ENCODE peak calls at places on chromosomes 12 and 14, in five cellular contexts. M, C, E, F and N are unnamed samples. For H3K27me3, the result is how much of the 10 kb centered on the place peaks cover.

GRCh38 chr14:58817846-58818245 is 180.1 kb downstream of the DACT1 start:
- DNase-seq in M (no peak), C (no peak), E (no peak), F (no peak), N (no peak)

GRCh38 chr12:96235497-96235826 is 41.3 kb downstream of the ELK3 start:
- DNase-seq in M (no peak), C (no peak), E (no peak), F (no peak), N (no peak)

GRCh38 chr12:113757223-113758002 is 208.7 kb downstream of the RBM19 start:
- DNase-seq in M (no peak), C (no peak), E (no peak), F (no peak), N (no peak)

GRCh38 chr14:96072076-96072475 is 32.9 kb downstream of the C14orf132 start:
- DNase-seq in M (no peak), C (no peak), E (no peak), F (no peak), N (no peak)

GRCh38 chr12:105946541-105946940 is 192.2 kb downstream of the NUAK1 start:
- DNase-seq in M (peak), C (no peak), E (no peak), F (no peak), N (no peak)

GRCh38 chr12:130357241-130357640 is 19.6 kb downstream of the PIWIL1 start:
- DNase-seq in M (no peak), C (no peak), E (no peak), F (no peak), N (no peak)

GRCh38 chr14:80850197-80850814 is 91.2 kb downstream of the CEP128 start:
- DNase-seq in M (peak), C (peak), E (no peak), F (no peak), N (no peak)

GRCh38 chr12:3314306-3314663 is 176.7 kb upstream of the PRMT8 start:
- DNase-seq in M (no peak), C (no peak), E (no peak), F (no peak), N (no peak)

GRCh38 chr12:130664252-130664651 is 51.8 kb downstream of the RIMBP2 start:
- DNase-seq in M (no peak), C (no peak), E (no peak), F (no peak), N (no peak)

GRCh38 chr14:36996133-36996856 is 176.1 kb downstream of the SLC25A21 start:
- DNase-seq in M (peak), C (peak), E (no peak), F (no peak), N (no peak)

GRCh38 chr14:100587763-100588411 is 670 bp upstream of the BEGAIN start:
- DNase-seq in M (no peak), C (no peak), E (no peak), F (no peak), N (peak)

GRCh38 chr12:19675361-19675760 is 236.1 kb downstream of the AEBP2 start:
- DNase-seq in M (no peak), C (no peak), E (no peak), F (peak), N (no peak)

GRCh38 chr12:96989916-96990315 is 82.9 kb downstream of the NEDD1 start:
- DNase-seq in M (peak), C (peak), E (no peak), F (no peak), N (no peak)

GRCh38 chr14:105851716-105852377 is 325.5 kb downstream of the TMEM121 start:
- DNase-seq in M (no peak), C (no peak), E (peak), F (no peak), N (peak)

GRCh38 chr14:97446087-97446486 is 648.9 kb downstream of the VRK1 start:
- DNase-seq in M (no peak), C (no peak), E (no peak), F (no peak), N (no peak)

GRCh38 chr12:32501835-32502333 is 102.5 kb downstream of the FGD4 start:
- DNase-seq in M (no peak), C (peak), E (no peak), F (no peak), N (no peak)

GRCh38 chr12:52193991-52194390 is 2.2 kb upstream of the KRT80 start:
- DNase-seq in M (no peak), C (peak), E (no peak), F (no peak), N (no peak)

GRCh38 chr14:68659021-68659931 is 133.6 kb downstream of the ZFP36L1 start:
- DNase-seq in M (no peak), C (peak), E (no peak), F (no peak), N (no peak)

GRCh38 chr12:65830305-65830704 is 6.0 kb downstream of the HMGA2 start:
- DNase-seq in M (no peak), C (peak), E (no peak), F (no peak), N (no peak)

GRCh38 chr14:54529811-54530210 is 20.1 kb downstream of the CGRRF1 start:
- DNase-seq in M (no peak), C (peak), E (peak), F (no peak), N (no peak)

GRCh38 chr14:80455031-80455430 is 243.7 kb upstream of the DIO2 start:
- DNase-seq in M (no peak), C (peak), E (no peak), F (no peak), N (no peak)

GRCh38 chr14:75411194-75411552 is 16.6 kb upstream of the JDP2 start:
- DNase-seq in M (no peak), C (no peak), E (no peak), F (no peak), N (no peak)

GRCh38 chr12:120737557-120738251 is 12.1 kb downstream of the ACADS start:
- DNase-seq in M (no peak), C (no peak), E (no peak), F (no peak), N (no peak)

GRCh38 chr14:79056879-79057278 is 886.7 kb downstream of the NRXN3 start:
- DNase-seq in M (no peak), C (no peak), E (no peak), F (no peak), N (no peak)

GRCh38 chr12:94277426-94278000 is 129.1 kb downstream of the PLXNC1 start:
- DNase-seq in M (no peak), C (no peak), E (no peak), F (no peak), N (no peak)

GRCh38 chr14:104109731-104110361 is 24.3 kb downstream of the ASPG start:
- DNase-seq in M (no peak), C (no peak), E (no peak), F (no peak), N (no peak)

GRCh38 chr12:11727133-11727664 is 77.7 kb downstream of the ETV6 start:
- DNase-seq in M (no peak), C (no peak), E (no peak), F (peak), N (no peak)

GRCh38 chr12:91052021-91052420 is 5.8 kb downstream of the KERA start:
- DNase-seq in M (no peak), C (no peak), E (no peak), F (no peak), N (no peak)

GRCh38 chr12:94101902-94102660 is 46.3 kb upstream of the PLXNC1 start:
- DNase-seq in M (peak), C (peak), E (peak), F (peak), N (peak)

GRCh38 chr12:43289412-43289811 is 262.6 kb downstream of the ADAMTS20 start:
- DNase-seq in M (no peak), C (peak), E (no peak), F (no peak), N (no peak)

DNA sequence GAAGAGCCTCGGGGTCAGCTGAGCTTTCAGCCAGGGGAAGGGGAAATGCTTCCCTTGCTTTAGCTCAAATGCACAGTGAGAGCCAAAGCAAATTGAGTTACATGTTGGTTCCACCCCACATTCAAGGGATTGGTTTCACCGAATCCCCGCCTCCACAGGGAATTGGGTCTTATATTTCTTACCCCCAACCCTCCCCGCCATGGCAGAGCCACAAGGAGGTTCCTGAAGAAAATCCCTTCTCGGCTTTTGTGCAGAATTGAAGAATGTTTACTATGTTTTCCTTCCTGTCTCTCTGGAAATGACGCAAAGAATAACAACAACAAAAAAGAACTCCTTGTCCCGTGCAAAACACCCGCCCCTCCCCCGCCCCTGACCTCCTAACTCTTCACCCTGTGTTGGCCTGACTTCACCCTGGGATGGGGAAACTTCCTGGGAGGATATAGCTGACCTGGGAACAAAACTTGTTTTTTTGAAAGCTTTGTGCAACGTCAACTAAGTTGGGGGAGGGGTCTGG is 21.9 kb upstream of the CIPC start:
- DNase-seq in M (no peak), C (peak), E (peak), F (no peak), N (peak)
- TF ChIP-seq POLR2AphosphoS5 in M (no peak), C (peak), E (peak), F (no peak), N (peak)

DNA sequence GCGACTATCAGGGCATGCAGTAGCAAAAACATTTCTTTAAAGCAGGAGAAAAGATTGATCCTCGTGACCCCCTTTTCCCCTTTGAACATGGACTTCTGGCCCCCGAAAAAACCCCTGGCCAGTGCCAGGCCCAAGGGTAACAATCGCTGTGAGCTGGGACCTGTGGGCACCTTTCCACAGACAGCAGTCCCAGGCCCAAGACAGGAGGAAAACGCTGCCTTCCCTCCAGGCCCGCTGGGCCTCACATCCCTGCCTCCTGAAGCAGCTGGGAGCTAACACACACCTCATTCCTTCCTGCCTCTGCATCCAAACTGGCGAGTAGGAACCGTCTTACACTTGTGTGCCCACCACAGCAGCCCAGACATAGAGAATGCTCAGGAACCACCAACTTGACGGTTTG is 1.2 kb downstream of the VWF start:
- DNase-seq in M (no peak), C (peak), E (no peak), F (no peak), N (no peak)
- H3K4me3 ChIP-seq in M (no peak), C (peak), E (no peak), F (no peak), N (peak)

GRCh38 chr12:132277374-132277801 is 52.0 kb downstream of the GALNT9 start:
- DNase-seq in M (no peak), C (no peak), E (no peak), F (no peak), N (no peak)
- H3K27me3 ChIP-seq in M (half or more), C (under half), E (under half), F (under half), N (under half)

DNA sequence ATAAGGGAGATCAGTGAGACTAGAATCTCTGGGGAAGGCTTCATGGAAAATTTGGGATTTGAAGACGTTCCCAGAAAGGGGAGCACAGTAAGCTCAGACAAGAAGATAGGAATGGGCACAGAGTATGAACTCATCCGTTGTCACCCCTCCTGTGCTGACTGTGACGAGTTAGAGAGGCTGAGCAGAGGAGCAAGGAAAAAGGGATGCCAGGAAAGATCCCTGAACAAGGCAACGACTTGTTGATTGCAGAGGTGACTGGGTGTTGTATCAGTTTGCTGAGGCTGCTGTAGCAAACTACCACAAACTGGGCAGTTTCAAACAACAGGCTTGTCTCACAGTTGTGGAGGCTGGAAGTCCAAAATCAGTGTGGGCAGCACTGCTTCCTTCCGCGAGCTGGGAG is 5.9 kb upstream of the GPD1 start:
- DNase-seq in M (no peak), C (no peak), E (no peak), F (no peak), N (no peak)
- TF ChIP-seq POLR2AphosphoS5 in M (no peak), C (no peak), E (no peak), F (no peak), N (no peak)

DNA sequence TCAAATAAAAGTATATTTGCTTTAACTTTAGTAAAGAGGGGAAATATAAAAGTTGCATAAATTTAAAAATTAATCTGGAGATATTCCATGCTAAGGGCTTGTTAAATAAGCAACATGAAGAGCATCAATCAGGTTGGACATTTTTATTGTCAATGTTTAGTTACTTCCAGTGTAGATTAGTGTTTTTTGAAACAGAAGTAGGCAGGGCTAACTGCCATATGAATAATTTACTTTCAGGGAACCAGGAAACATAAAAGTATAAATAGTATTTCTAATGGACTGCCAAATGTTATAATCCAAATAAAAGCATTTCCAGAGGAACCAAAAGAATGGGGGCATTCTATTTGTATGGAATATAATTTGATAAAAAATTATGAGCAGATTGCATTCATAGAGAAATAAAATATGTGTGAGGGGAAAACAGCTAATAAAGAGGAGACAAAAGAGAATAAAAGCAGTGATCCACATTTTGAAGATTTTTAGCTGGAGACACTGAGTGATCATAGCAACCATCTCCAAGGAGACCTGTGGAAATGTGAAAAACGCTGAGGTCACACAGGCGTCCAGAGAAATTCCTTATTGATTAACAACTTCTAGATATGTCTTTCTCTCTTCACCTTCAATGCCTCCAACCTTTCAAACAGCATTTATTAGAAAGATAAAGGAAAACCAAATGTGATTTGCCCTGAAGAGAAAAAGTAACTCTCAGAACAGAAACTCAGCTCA is 70.8 kb downstream of the SRGAP1 start:
- DNase-seq in M (no peak), C (peak), E (no peak), F (no peak), N (no peak)
- H3K4me3 ChIP-seq in M (no peak), C (no peak), E (no peak), F (no peak), N (no peak)